ENCODE peak calls at places on chromosomes 6 and 20, in four cellular contexts. T is A549, B is HL-60, U is mucosa of descending colon. Y is an unnamed sample.

GRCh38 chr20:408843-409696 is 971 bp downstream of the RBCK1 start:
- DNase-seq in T (no peak), B (no peak), U (no peak), Y (no peak)

GRCh38 chr20:20864346-20865096 is 152.1 kb upstream of the RALGAPA2 start:
- DNase-seq in T (peak; percentile 40), B (no peak), U (no peak), Y (no peak)

GRCh38 chr6:86306210-86306609 is 631.1 kb upstream of the HTR1E start:
- DNase-seq in T (no peak), B (no peak), U (no peak), Y (no peak)

GRCh38 chr6:45420083-45420908 is 42.6 kb upstream of the SUPT3H start:
- DNase-seq in T (no peak), B (no peak), U (peak; percentile 37), Y (peak; percentile 48)

GRCh38 chr6:54286141-54286540 is 22.1 kb upstream of the TINAG start:
- DNase-seq in T (no peak), B (no peak), U (no peak), Y (no peak)

GRCh38 chr6:101445527-101445926 is 52.0 kb downstream of the GRIK2 start:
- DNase-seq in T (no peak), B (no peak), U (no peak), Y (no peak)

GRCh38 chr20:4637081-4637797 is 84.5 kb upstream of the PRND start:
- DNase-seq in T (no peak), B (no peak), U (no peak), Y (no peak)

GRCh38 chr20:46078954-46079353 is 10.8 kb downstream of the NCOA5 start:
- DNase-seq in T (no peak), B (no peak), U (no peak), Y (no peak)

GRCh38 chr6:35736293-35736894 is 438 bp upstream of the ARMC12 start:
- DNase-seq in T (peak; percentile 65), B (no peak), U (peak; percentile 85), Y (no peak)

GRCh38 chr20:18701969-18702368 is 111.6 kb upstream of the SCP2D1 start:
- DNase-seq in T (no peak), B (no peak), U (no peak), Y (no peak)

GRCh38 chr6:155377061-155377460 is 62.8 kb upstream of the TFB1M start:
- DNase-seq in T (no peak), B (no peak), U (no peak), Y (peak; percentile 50)

GRCh38 chr20:1833216-1833615 is 62.0 kb upstream of the SIRPA start:
- DNase-seq in T (no peak), B (no peak), U (no peak), Y (no peak)

GRCh38 chr6:139334791-139335446 is 39.5 kb downstream of the CITED2 start:
- DNase-seq in T (no peak), B (peak; percentile 41), U (no peak), Y (peak; percentile 92)

GRCh38 chr6:31842056-31842455 is 14.5 kb downstream of the HSPA1B start:
- DNase-seq in T (no peak), B (no peak), U (no peak), Y (no peak)

GRCh38 chr6:144335315-144335861 is 50.3 kb downstream of the UTRN start:
- DNase-seq in T (no peak), B (no peak), U (no peak), Y (no peak)

GRCh38 chr6:149211046-149211571 is 106.4 kb upstream of the TAB2 start:
- DNase-seq in T (no peak), B (no peak), U (no peak), Y (no peak)

GRCh38 chr6:79167931-79168694 is 66.4 kb downstream of the HMGN3 start:
- DNase-seq in T (no peak), B (no peak), U (no peak), Y (peak; percentile 25)

GRCh38 chr6:128725271-128726233 is 157.4 kb upstream of the LAMA2 start:
- DNase-seq in T (peak; percentile 2), B (no peak), U (no peak), Y (peak; percentile 10)

GRCh38 chr6:143743256-143744166 is 65.7 kb downstream of the PHACTR2 start:
- DNase-seq in T (no peak), B (no peak), U (no peak), Y (no peak)

GRCh38 chr6:138719011-138719635 is 54.4 kb upstream of the CCDC28A start:
- DNase-seq in T (no peak), B (no peak), U (no peak), Y (peak; percentile 30)

GRCh38 chr6:154292855-154293519 is 63.6 kb downstream of the IPCEF1 start:
- DNase-seq in T (peak; percentile 8), B (no peak), U (no peak), Y (no peak)

GRCh38 chr6:69022991-69023390 is 387.9 kb downstream of the ADGRB3 start:
- DNase-seq in T (no peak), B (no peak), U (no peak), Y (peak; percentile 62)

GRCh38 chr6:20325641-20326421 is 75.8 kb upstream of the E2F3 start:
- DNase-seq in T (no peak), B (no peak), U (no peak), Y (no peak)

GRCh38 chr6:140051521-140052455 is 677.3 kb upstream of the CITED2 start:
- DNase-seq in T (peak; percentile 1), B (no peak), U (no peak), Y (peak; percentile 91)

GRCh38 chr20:49132995-49133451 is 55.1 kb downstream of the STAU1 start:
- DNase-seq in T (peak; percentile 57), B (no peak), U (no peak), Y (peak; percentile 20)

GRCh38 chr6:15417811-15418210 is 171.9 kb downstream of the JARID2 start:
- DNase-seq in T (no peak), B (no peak), U (no peak), Y (no peak)

GRCh38 chr20:38173237-38174156 is 8.4 kb upstream of the TGM2 start:
- DNase-seq in T (peak; percentile 95), B (no peak), U (no peak), Y (peak; percentile 78)

GRCh38 chr6:161001421-161001820 is 9.9 kb downstream of the MAP3K4 start:
- DNase-seq in T (no peak), B (peak; percentile 21), U (no peak), Y (no peak)

GRCh38 chr6:74780831-74781230 is 425.0 kb downstream of the COL12A1 start:
- DNase-seq in T (no peak), B (no peak), U (no peak), Y (no peak)

GRCh38 chr20:48544402-48545333 is 283.1 kb downstream of the PREX1 start:
- DNase-seq in T (no peak), B (no peak), U (no peak), Y (no peak)

GRCh38 chr20:57524511-57525176 is at the start of gene CTCFL:
- DNase-seq in T (no peak), B (no peak), U (no peak), Y (no peak)

GRCh38 chr6:168355716-168356522 is 36.3 kb upstream of the DACT2 start:
- DNase-seq in T (peak; percentile 66), B (no peak), U (peak; percentile 81), Y (no peak)

GRCh38 chr20:9635756-9636155 is 121.4 kb downstream of the LAMP5 start:
- DNase-seq in T (no peak), B (no peak), U (no peak), Y (no peak)

GRCh38 chr6:22570185-22570551 is 802 bp downstream of the HDGFL1 start:
- DNase-seq in T (no peak), B (no peak), U (no peak), Y (no peak)

GRCh38 chr6:72769459-72770125 is 147.7 kb downstream of the KCNQ5 start:
- DNase-seq in T (no peak), B (no peak), U (no peak), Y (no peak)

GRCh38 chr20:47785900-47786762 is 850 bp upstream of the SULF2 start:
- DNase-seq in T (peak; percentile 80), B (no peak), U (peak; percentile 76), Y (peak; percentile 41)

GRCh38 chr6:28090902-28091586 is 10.7 kb downstream of the ZNF165 start:
- DNase-seq in T (no peak), B (no peak), U (no peak), Y (no peak)
- H3K4me3 ChIP-seq in T (no peak overlapping the region), B (no peak overlapping the region), U (no peak overlapping the region), Y (peak overlapping the region; percentile 24)

GRCh38 chr6:3119040-3119723 is 671 bp downstream of the BPHL start:
- DNase-seq in T (peak; percentile 33), B (no peak), U (no peak), Y (no peak)
- H3K4me3 ChIP-seq in T (peak overlapping the region; percentile 71), B (peak overlapping the region; percentile 80), U (peak overlapping the region; percentile 42), Y (peak overlapping the region; percentile 76)

DNA sequence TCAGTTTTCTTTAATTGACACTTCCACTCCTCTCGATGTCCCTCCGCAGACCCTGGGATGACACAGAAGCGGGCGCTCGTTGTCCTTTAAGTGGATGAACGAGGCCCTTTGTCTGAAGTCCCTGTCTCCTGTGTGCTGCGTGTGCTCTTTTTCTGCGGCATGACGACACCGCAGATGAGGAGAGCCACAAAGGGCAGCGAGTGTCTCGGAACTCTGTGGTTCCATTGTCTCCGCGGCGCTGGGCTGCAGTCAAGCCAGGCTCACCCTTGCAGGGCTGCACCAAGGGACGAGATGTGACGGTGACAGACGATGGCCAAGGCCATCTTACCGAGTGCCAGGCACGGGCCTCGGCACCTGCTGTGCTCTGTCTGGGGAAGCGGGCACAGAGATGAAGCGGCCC is 10.6 kb downstream of the PRR18 start:
- DNase-seq in T (no peak), B (no peak), U (no peak), Y (no peak)
- H3K4me3 ChIP-seq in T (no peak overlapping the region), B (no peak overlapping the region), U (no peak overlapping the region), Y (no peak overlapping the region)

GRCh38 chr6:16480780-16481179 is 242.4 kb downstream of the GMPR start:
- DNase-seq in T (no peak), B (no peak), U (no peak), Y (no peak)
- H3K4me3 ChIP-seq in T (no peak overlapping the region), B (no peak overlapping the region), U (no peak overlapping the region), Y (no peak overlapping the region)

GRCh38 chr6:6724319-6725119 is 136.0 kb downstream of the LY86 start:
- DNase-seq in T (peak; percentile 44), B (peak; percentile 91), U (peak; percentile 85), Y (no peak)
- H3K4me3 ChIP-seq in T (peak overlapping the region; percentile 9), B (no peak overlapping the region), U (no peak overlapping the region), Y (peak overlapping the region; percentile 34)

GRCh38 chr6:34526241-34526972 is 29.7 kb downstream of the SPDEF start:
- DNase-seq in T (no peak), B (no peak), U (no peak), Y (no peak)
- H3K4me3 ChIP-seq in T (peak overlapping the region; percentile 26), B (no peak overlapping the region), U (no peak overlapping the region), Y (peak overlapping the region; percentile 28)

GRCh38 chr20:50734730-50735679 is 3.6 kb downstream of the PARD6B start:
- DNase-seq in T (no peak), B (no peak), U (no peak), Y (no peak)
- H3K4me3 ChIP-seq in T (no peak overlapping the region), B (no peak overlapping the region), U (no peak overlapping the region), Y (no peak overlapping the region)